ENCODE peak calls at places on chromosomes 1 and 21, in four cellular contexts. Y, V, F and C are unnamed samples.

GRCh38 chr1:14117700-14118099 is 417.7 kb downstream of the PRDM2 start:
- DNase-seq in F (no peak), Y (no peak), V (no peak), C (no peak)

GRCh38 chr1:112513112-112513870 is 4.5 kb downstream of the WNT2B start:
- DNase-seq in F (peak; percentile 32), V (no peak), Y (peak; percentile 84), C (peak; percentile 31)

GRCh38 chr1:206717237-206717989 is 32.7 kb downstream of the MAPKAPK2 start:
- DNase-seq in F (no peak), V (no peak), Y (no peak), C (no peak)

GRCh38 chr21:45251635-45252447 is 35.9 kb downstream of the POFUT2 start:
- DNase-seq in V (no peak), F (no peak), Y (no peak), C (no peak)

GRCh38 chr1:229430761-229431269 is 3.1 kb downstream of the ACTA1 start:
- DNase-seq in Y (peak; percentile 37), F (peak; percentile 47), V (no peak), C (peak; percentile 71)

GRCh38 chr1:22280526-22280925 is 137.6 kb upstream of the WNT4 start:
- DNase-seq in F (no peak), V (no peak), Y (no peak), C (no peak)

GRCh38 chr1:178660484-178660883 is 64.6 kb upstream of the RALGPS2 start:
- DNase-seq in F (no peak), Y (no peak), V (no peak), C (no peak)

GRCh38 chr1:179742291-179742690 is 800 bp upstream of the FAM163A start:
- DNase-seq in Y (no peak), F (no peak), V (no peak), C (no peak)

GRCh38 chr1:18134324-18135046 is 26.9 kb downstream of the IGSF21 start:
- DNase-seq in V (no peak), Y (no peak), F (no peak), C (no peak)

GRCh38 chr1:30986755-30987154 is 78.2 kb upstream of the SDC3 start:
- DNase-seq in Y (no peak), F (no peak), V (no peak), C (no peak)

GRCh38 chr1:172005856-172006255 is 164.6 kb downstream of the DNM3 start:
- DNase-seq in V (no peak), Y (peak; percentile 54), F (no peak), C (no peak)

GRCh38 chr21:31988492-31989285 is 115.9 kb downstream of the HUNK start:
- DNase-seq in F (no peak), Y (peak; percentile 32), V (no peak), C (no peak)

GRCh38 chr21:32499249-32500055 is 85.9 kb downstream of the TCP10L start:
- DNase-seq in Y (peak; percentile 62), F (no peak), V (no peak), C (peak; percentile 60)

GRCh38 chr1:115194571-115194970 is 105.3 kb upstream of the TSPAN2 start:
- DNase-seq in Y (no peak), F (no peak), V (no peak), C (no peak)

GRCh38 chr1:156801409-156802121 is 15.1 kb downstream of the SH2D2A start:
- DNase-seq in Y (peak; percentile 54), V (no peak), F (no peak), C (peak; percentile 54)
- TF ChIP-seq CTCF in Y (peak; percentile 19), V (no peak), F (no peak), C (no peak)

GRCh38 chr1:225880210-225880584 is 2.0 kb downstream of the TMEM63A start:
- DNase-seq in V (no peak), F (no peak), Y (no peak), C (peak; percentile 40)

GRCh38 chr1:225877570-225877969 is 4.6 kb downstream of the TMEM63A start:
- DNase-seq in F (peak; percentile 76), Y (peak; percentile 45), V (no peak), C (peak; percentile 55)

GRCh38 chr1:225876900-225877510 is 5.2 kb downstream of the TMEM63A start:
- DNase-seq in Y (no peak), F (no peak), V (no peak), C (no peak)

GRCh38 chr1:225879521-225880209 is 2.5 kb downstream of the TMEM63A start:
- DNase-seq in V (no peak), Y (no peak), F (no peak), C (no peak)

DNA sequence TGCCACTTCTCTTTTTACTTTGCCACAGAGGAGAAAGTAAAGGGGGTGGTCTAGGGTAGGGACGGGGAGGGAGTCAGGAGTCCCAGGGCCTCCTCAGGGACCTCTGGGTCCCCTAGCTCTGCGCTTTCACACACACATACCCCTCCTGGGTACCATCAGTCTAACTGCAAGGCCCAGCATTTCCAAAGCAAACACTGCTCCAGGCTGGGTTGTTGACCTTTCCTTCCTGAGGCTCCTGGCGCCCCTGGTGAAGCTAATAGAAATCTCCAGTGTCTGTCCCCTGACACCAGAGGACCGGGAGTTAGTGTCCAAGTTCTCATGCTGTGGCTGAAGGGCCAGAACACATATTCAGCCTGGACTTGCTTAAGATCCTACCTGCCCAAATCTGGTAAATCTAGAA is 3.9 kb downstream of the TMEM63A start:
- DNase-seq in V (no peak), Y (no peak), F (no peak), C (no peak)
- TF ChIP-seq POLR2A in V (no peak), Y (no peak), F (no peak), C (no peak)

DNA sequence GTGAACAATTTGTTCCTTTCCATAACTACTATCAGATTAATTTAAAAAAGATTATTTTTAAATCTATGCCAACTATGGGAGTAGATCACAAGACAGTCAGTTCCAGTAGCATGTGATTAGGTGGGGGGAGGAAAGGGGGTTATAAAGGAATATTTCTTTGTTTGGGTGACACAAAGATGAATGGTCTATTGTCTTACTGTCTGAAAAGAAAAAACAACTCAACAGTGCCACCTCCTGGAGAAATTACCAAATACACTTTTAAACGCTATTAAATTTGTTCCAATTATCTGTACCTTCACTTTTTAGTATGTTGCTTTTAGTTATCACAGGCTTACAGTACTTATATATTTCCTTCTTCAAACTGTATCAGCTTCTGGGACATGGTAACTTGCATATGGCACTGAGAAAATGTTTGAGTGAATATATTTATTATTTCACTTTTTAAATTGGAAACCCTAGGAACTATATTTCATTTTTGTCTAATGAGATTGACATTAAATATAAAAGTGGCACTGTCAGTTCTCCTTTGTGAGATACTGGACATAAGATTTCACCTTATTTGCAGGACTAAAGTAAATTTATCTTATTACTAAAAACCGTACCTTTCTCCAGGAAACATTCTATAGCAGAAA is 1.7 kb upstream of the SORT1 start:
- DNase-seq in Y (peak; percentile 59), F (no peak), V (peak; percentile 56), C (no peak)
- TF ChIP-seq CTCF in Y (peak; percentile 69), F (peak; percentile 66), V (peak; percentile 72), C (peak; percentile 67)

DNA sequence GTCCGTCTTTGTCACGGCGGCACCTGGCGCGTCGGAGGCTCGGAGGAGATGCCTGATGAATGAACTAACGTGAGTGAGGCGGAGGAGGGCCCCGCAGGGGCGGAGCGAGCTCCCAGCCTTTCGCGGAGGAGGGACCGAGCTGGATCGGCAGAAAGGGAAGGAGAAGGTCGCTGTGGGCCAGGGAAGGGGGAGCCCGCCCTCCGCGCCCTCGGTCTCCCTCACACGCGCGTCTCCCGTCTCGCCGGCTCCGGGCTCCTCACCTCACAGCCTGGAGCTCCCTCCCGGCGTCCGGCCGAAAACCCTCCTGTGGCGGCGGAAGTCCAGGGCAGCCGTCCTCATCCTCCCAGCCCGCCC is 518 bp downstream of the ZNF496 start:
- DNase-seq in V (peak; percentile 34), F (peak; percentile 79), Y (peak; percentile 78), C (peak; percentile 82)
- TF ChIP-seq POLR2A in V (no peak), F (no peak), Y (peak; percentile 78), C (no peak)

GRCh38 chr1:234231061-234231892 is 142.0 kb upstream of the COA6 start:
- DNase-seq in V (no peak), F (no peak), Y (no peak), C (no peak)
- TF ChIP-seq CTCF in V (peak; percentile 42), F (no peak), Y (no peak), C (no peak)

GRCh38 chr1:1157914-1158710 is 15.6 kb upstream of the TTLL10 start:
- DNase-seq in V (no peak), Y (no peak), F (peak; percentile 83), C (peak; percentile 62)

GRCh38 chr1:1155258-1155657 is 18.4 kb upstream of the TTLL10 start:
- DNase-seq in F (no peak), V (no peak), Y (no peak), C (no peak)

GRCh38 chr1:1157033-1157365 is 16.7 kb upstream of the TTLL10 start:
- DNase-seq in V (no peak), F (no peak), Y (no peak), C (no peak)

GRCh38 chr1:1156140-1157032 is 17.3 kb upstream of the TTLL10 start:
- DNase-seq in F (no peak), Y (no peak), V (no peak), C (no peak)

GRCh38 chr1:1157426-1157913 is 16.2 kb upstream of the TTLL10 start:
- DNase-seq in F (peak; percentile 92), Y (peak; percentile 79), V (peak; percentile 71), C (peak; percentile 93)
- TF ChIP-seq POLR2A in F (no peak), Y (peak; percentile 60), V (peak; percentile 24), C (peak; percentile 75)